ENCODE peak calls at places on chromosomes 16 and 17, in four cellular contexts. I is neural progenitor cell, J is GM23248, D is K562. H is an unnamed sample.

GRCh38 chr17:50346313-50347086 is 574 bp downstream of the XYLT2 start:
- DNase-seq in I (peak; percentile 59), J (peak; percentile 57), D (peak; percentile 75), H (no peak)

GRCh38 chr17:58525239-58525638 is 10.8 kb upstream of the MTMR4 start:
- DNase-seq in I (no peak), J (peak; percentile 89), D (no peak), H (no peak)

GRCh38 chr16:89376812-89377445 is 113.4 kb downstream of the ANKRD11 start:
- DNase-seq in I (no peak), J (no peak), D (no peak), H (no peak)

GRCh38 chr16:64654137-64654652 is 467.7 kb downstream of the CDH11 start:
- DNase-seq in I (no peak), J (peak; percentile 25), D (no peak), H (no peak)

GRCh38 chr16:2839650-2840450 is 9.7 kb downstream of the ZG16B start:
- DNase-seq in I (no peak), J (no peak), D (no peak), H (no peak)

GRCh38 chr17:21418446-21419298 is 42.5 kb downstream of the KCNJ12 start:
- DNase-seq in I (no peak), J (no peak), D (no peak), H (no peak)

GRCh38 chr17:64057701-64058263 is 37.3 kb upstream of the ICAM2 start:
- DNase-seq in I (no peak), J (no peak), D (no peak), H (no peak)

GRCh38 chr16:30096105-30096861 is at the start of gene YPEL3:
- DNase-seq in I (peak; percentile 99), J (peak; percentile 96), D (peak; percentile 98), H (peak; percentile 85)

GRCh38 chr16:2039286-2040030 is 8.2 kb downstream of the NTHL1 start:
- DNase-seq in I (no peak), J (peak; percentile 84), D (no peak), H (no peak)

GRCh38 chr16:85361441-85362118 is 249.3 kb upstream of the CIBAR2 start:
- DNase-seq in I (no peak), J (no peak), D (peak; percentile 48), H (no peak)
- H3K4me3 ChIP-seq in I (no peak overlapping the region), J (no peak overlapping the region), D (no peak overlapping the region), H (no peak overlapping the region)

GRCh38 chr17:72588961-72589360 is 468.1 kb downstream of the SOX9 start:
- DNase-seq in I (no peak), J (no peak), D (no peak), H (no peak)

GRCh38 chr17:72590882-72591499 is 470.2 kb downstream of the SOX9 start:
- DNase-seq in I (no peak), J (peak; percentile 29), D (no peak), H (no peak)

GRCh38 chr17:72588561-72588960 is 467.7 kb downstream of the SOX9 start:
- DNase-seq in I (no peak), J (no peak), D (no peak), H (no peak)

GRCh38 chr17:72591500-72592241 is 470.9 kb downstream of the SOX9 start:
- DNase-seq in I (peak; percentile 79), J (peak; percentile 59), D (no peak), H (peak; percentile 45)

GRCh38 chr17:72590382-72590781 is 469.6 kb downstream of the SOX9 start:
- DNase-seq in I (no peak), J (peak; percentile 92), D (no peak), H (no peak)
- H3K9ac ChIP-seq in I (no peak overlapping the region), J (peak overlapping the region; percentile 79), D (no peak overlapping the region), H (no peak overlapping the region)

GRCh38 chr17:39627717-39628516 is 1.2 kb downstream of the PPP1R1B start:
- DNase-seq in I (peak; percentile 46), J (no peak), D (no peak), H (no peak)
- H3K4me3 ChIP-seq in I (peak overlapping the region; percentile 67), J (no peak overlapping the region), D (no peak overlapping the region), H (peak overlapping the region; percentile 16)

DNA sequence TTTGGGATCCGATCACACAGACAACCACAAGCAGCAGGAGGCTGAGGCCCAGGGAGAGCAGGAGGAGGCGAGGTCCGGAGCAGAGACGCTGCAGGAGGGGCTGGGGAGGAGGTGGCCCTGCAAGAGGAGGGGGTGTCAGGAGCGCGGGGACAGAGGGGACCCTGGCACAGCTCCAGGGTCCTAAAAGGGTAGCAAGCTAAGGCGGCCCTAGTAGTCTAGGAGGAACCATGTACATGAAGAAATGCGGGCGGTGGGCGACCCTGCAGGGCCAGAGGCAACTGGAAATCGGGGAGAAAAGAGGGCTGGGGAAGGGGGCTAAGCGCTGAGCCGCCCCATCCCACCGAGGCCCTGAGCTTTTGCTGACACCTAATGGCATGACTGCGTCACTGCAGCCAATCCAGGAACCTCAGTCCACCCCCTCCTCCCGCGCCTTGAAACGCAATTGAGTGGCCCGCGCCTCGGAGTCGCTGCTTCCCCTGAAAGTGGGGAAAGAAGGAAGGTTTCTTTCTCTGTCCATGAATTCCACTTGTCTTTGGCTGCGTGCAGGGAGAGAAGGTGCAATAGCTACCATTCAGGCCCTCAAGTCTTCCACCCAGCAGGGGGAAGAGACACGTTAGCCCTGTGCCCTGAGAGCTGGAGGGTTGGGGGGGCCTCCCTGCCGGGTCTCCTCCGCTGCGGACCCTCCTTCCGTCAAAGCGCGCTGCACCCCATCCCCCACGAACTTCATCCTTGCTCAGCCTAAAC is 1.8 kb downstream of the ASGR1 start:
- DNase-seq in I (peak; percentile 92), J (peak; percentile 80), D (peak; percentile 75), H (peak; percentile 83)
- H3K9ac ChIP-seq in I (no peak overlapping the region), J (peak overlapping the region; percentile 59), D (peak overlapping the region; percentile 40), H (peak overlapping the region; percentile 90)

DNA sequence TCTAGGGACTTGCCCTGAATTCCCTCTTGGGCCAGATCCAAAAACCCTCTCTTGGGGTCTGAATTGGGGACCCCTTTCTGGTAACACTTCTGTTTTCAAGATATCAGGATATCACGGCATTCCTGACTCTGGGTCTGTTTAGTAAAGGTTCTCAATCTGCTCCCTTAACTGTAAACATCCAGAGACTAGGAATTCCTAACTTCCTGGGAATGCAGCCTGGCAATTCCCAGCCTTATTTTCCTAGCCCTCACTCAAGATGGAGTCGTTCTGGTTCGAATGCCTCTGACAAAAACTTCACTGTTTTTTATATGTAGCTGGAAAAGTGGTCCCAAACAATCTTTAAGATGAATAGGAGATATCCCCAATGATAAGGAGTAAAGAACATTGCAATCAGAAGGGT is 141.6 kb upstream of the XYLT1 start:
- DNase-seq in I (no peak), J (no peak), D (no peak), H (no peak)
- H3K4me3 ChIP-seq in I (no peak overlapping the region), J (no peak overlapping the region), D (no peak overlapping the region), H (no peak overlapping the region)

GRCh38 chr16:75073551-75074414 is 42.8 kb downstream of the LDHD start:
- DNase-seq in I (no peak), J (no peak), D (no peak), H (no peak)
- H3K9ac ChIP-seq in I (no peak overlapping the region), J (no peak overlapping the region), D (peak overlapping the region; percentile 88), H (no peak overlapping the region)

GRCh38 chr16:72241930-72242329 is 70.0 kb upstream of the PMFBP1 start:
- DNase-seq in I (peak; percentile 48), J (peak; percentile 76), D (peak; percentile 32), H (peak; percentile 31)
- H3K4me3 ChIP-seq in I (no peak overlapping the region), J (no peak overlapping the region), D (no peak overlapping the region), H (no peak overlapping the region)

GRCh38 chr17:35086164-35086563 is 22.7 kb upstream of the RFFL start:
- DNase-seq in I (no peak), J (no peak), D (no peak), H (no peak)

GRCh38 chr17:35084987-35085386 is 21.5 kb upstream of the RFFL start:
- DNase-seq in I (no peak), J (peak; percentile 73), D (peak; percentile 31), H (no peak)

GRCh38 chr17:35088647-35088910 is 25.1 kb upstream of the RFFL start:
- DNase-seq in I (peak; percentile 41), J (no peak), D (no peak), H (peak; percentile 8)

GRCh38 chr17:35087731-35088646 is 24.5 kb upstream of the RFFL start:
- DNase-seq in I (no peak), J (peak; percentile 69), D (peak; percentile 17), H (no peak)

GRCh38 chr17:35086931-35087573 is 23.5 kb upstream of the RFFL start:
- DNase-seq in I (no peak), J (no peak), D (no peak), H (no peak)
- H3K9ac ChIP-seq in I (no peak overlapping the region), J (no peak overlapping the region), D (no peak overlapping the region), H (no peak overlapping the region)

GRCh38 chr16:56939801-56940200 is 7.9 kb downstream of the HERPUD1 start:
- DNase-seq in I (no peak), J (no peak), D (peak; percentile 42), H (no peak)
- H3K4me3 ChIP-seq in I (no peak overlapping the region), J (no peak overlapping the region), D (no peak overlapping the region), H (no peak overlapping the region)

GRCh38 chr17:77467513-77467912 is 326.7 kb downstream of the SEC14L1 start:
- DNase-seq in I (no peak), J (no peak), D (no peak), H (no peak)
- H3K9ac ChIP-seq in I (no peak overlapping the region), J (no peak overlapping the region), D (no peak overlapping the region), H (no peak overlapping the region)

H was measured in neuronal stem cell.